ENCODE peak calls at places on chromosomes 5 and 9, in eight cellular contexts. One of them, this sample, is unnamed.

GRCh38 chr9:38621434-38622082 is 1.2 kb upstream of the ANKRD18A start:
- DNase-seq in globus pallidus: no peak
- DNase-seq in mesothelial cell of epicardium: no peak
- DNase-seq in HuH-7.5: no peak
- DNase-seq in activated CD4-positive, alpha-beta T cell treated with anti-CD3 and anti-CD28 coated beads, Interleukin-2, amount 10 ng/mL, durations not matched to agents 7 days and 5 days: peak
- DNase-seq in MV-4-11: peak
- DNase-seq in neural progenitor cell: peak
- DNase-seq in activated naive CD4-positive, alpha-beta T cell: no peak
- DNase-seq in this sample: no peak

GRCh38 chr5:143594913-143595818 is 191.7 kb upstream of the NR3C1 start:
- DNase-seq in globus pallidus: no peak
- DNase-seq in mesothelial cell of epicardium: no peak
- DNase-seq in HuH-7.5: no peak
- DNase-seq in activated CD4-positive, alpha-beta T cell treated with anti-CD3 and anti-CD28 coated beads, Interleukin-2, amount 10 ng/mL, durations not matched to agents 7 days and 5 days: no peak
- DNase-seq in MV-4-11: no peak
- DNase-seq in neural progenitor cell: no peak
- DNase-seq in activated naive CD4-positive, alpha-beta T cell: no peak
- DNase-seq in this sample: no peak

GRCh38 chr9:71984388-71985069 is 73.1 kb downstream of the C9orf85 start:
- DNase-seq in globus pallidus: no peak
- DNase-seq in mesothelial cell of epicardium: no peak
- DNase-seq in HuH-7.5: no peak
- DNase-seq in activated CD4-positive, alpha-beta T cell treated with anti-CD3 and anti-CD28 coated beads, Interleukin-2, amount 10 ng/mL, durations not matched to agents 7 days and 5 days: no peak
- DNase-seq in MV-4-11: no peak
- DNase-seq in neural progenitor cell: no peak
- DNase-seq in activated naive CD4-positive, alpha-beta T cell: no peak
- DNase-seq in this sample: no peak

GRCh38 chr5:77073667-77074066 is 13.4 kb downstream of the ZBED3 start:
- DNase-seq in globus pallidus: no peak
- DNase-seq in mesothelial cell of epicardium: no peak
- DNase-seq in HuH-7.5: no peak
- DNase-seq in activated CD4-positive, alpha-beta T cell treated with anti-CD3 and anti-CD28 coated beads, Interleukin-2, amount 10 ng/mL, durations not matched to agents 7 days and 5 days: no peak
- DNase-seq in MV-4-11: no peak
- DNase-seq in neural progenitor cell: no peak
- DNase-seq in activated naive CD4-positive, alpha-beta T cell: no peak
- DNase-seq in this sample: no peak

GRCh38 chr5:56814361-56814962 is 887 bp upstream of the MAP3K1 start:
- DNase-seq in globus pallidus: no peak
- DNase-seq in mesothelial cell of epicardium: no peak
- DNase-seq in HuH-7.5: peak
- DNase-seq in activated CD4-positive, alpha-beta T cell treated with anti-CD3 and anti-CD28 coated beads, Interleukin-2, amount 10 ng/mL, durations not matched to agents 7 days and 5 days: peak
- DNase-seq in MV-4-11: no peak
- DNase-seq in neural progenitor cell: peak
- DNase-seq in activated naive CD4-positive, alpha-beta T cell: no peak
- DNase-seq in this sample: no peak

GRCh38 chr9:120435066-120435465 is 144.9 kb downstream of the CDK5RAP2 start:
- DNase-seq in globus pallidus: no peak
- DNase-seq in mesothelial cell of epicardium: no peak
- DNase-seq in HuH-7.5: no peak
- DNase-seq in activated CD4-positive, alpha-beta T cell treated with anti-CD3 and anti-CD28 coated beads, Interleukin-2, amount 10 ng/mL, durations not matched to agents 7 days and 5 days: no peak
- DNase-seq in MV-4-11: peak
- DNase-seq in neural progenitor cell: no peak
- DNase-seq in activated naive CD4-positive, alpha-beta T cell: no peak
- DNase-seq in this sample: no peak

GRCh38 chr9:95078934-95079333 is 238.6 kb downstream of the FANCC start:
- DNase-seq in globus pallidus: no peak
- DNase-seq in mesothelial cell of epicardium: no peak
- DNase-seq in HuH-7.5: no peak
- DNase-seq in activated CD4-positive, alpha-beta T cell treated with anti-CD3 and anti-CD28 coated beads, Interleukin-2, amount 10 ng/mL, durations not matched to agents 7 days and 5 days: no peak
- DNase-seq in MV-4-11: no peak
- DNase-seq in neural progenitor cell: peak
- DNase-seq in activated naive CD4-positive, alpha-beta T cell: no peak
- DNase-seq in this sample: no peak

GRCh38 chr9:91119147-91119546 is 242.6 kb downstream of the AUH start:
- DNase-seq in globus pallidus: no peak
- DNase-seq in mesothelial cell of epicardium: no peak
- DNase-seq in HuH-7.5: no peak
- DNase-seq in activated CD4-positive, alpha-beta T cell treated with anti-CD3 and anti-CD28 coated beads, Interleukin-2, amount 10 ng/mL, durations not matched to agents 7 days and 5 days: no peak
- DNase-seq in MV-4-11: no peak
- DNase-seq in neural progenitor cell: no peak
- DNase-seq in activated naive CD4-positive, alpha-beta T cell: no peak
- DNase-seq in this sample: no peak

GRCh38 chr9:101326035-101326434 is 58.8 kb downstream of the BAAT start:
- DNase-seq in globus pallidus: no peak
- DNase-seq in mesothelial cell of epicardium: no peak
- DNase-seq in HuH-7.5: no peak
- DNase-seq in activated CD4-positive, alpha-beta T cell treated with anti-CD3 and anti-CD28 coated beads, Interleukin-2, amount 10 ng/mL, durations not matched to agents 7 days and 5 days: no peak
- DNase-seq in MV-4-11: no peak
- DNase-seq in neural progenitor cell: no peak
- DNase-seq in activated naive CD4-positive, alpha-beta T cell: no peak
- DNase-seq in this sample: no peak

GRCh38 chr5:132271251-132272246 is 14.1 kb downstream of the PDLIM4 start:
- DNase-seq in globus pallidus: no peak
- DNase-seq in mesothelial cell of epicardium: peak
- DNase-seq in HuH-7.5: no peak
- DNase-seq in activated CD4-positive, alpha-beta T cell treated with anti-CD3 and anti-CD28 coated beads, Interleukin-2, amount 10 ng/mL, durations not matched to agents 7 days and 5 days: no peak
- DNase-seq in MV-4-11: no peak
- DNase-seq in neural progenitor cell: no peak
- DNase-seq in activated naive CD4-positive, alpha-beta T cell: no peak
- DNase-seq in this sample: peak

GRCh38 chr9:89880161-89880560 is 275.3 kb downstream of the GADD45G start:
- DNase-seq in globus pallidus: no peak
- DNase-seq in mesothelial cell of epicardium: peak
- DNase-seq in HuH-7.5: no peak
- DNase-seq in activated CD4-positive, alpha-beta T cell treated with anti-CD3 and anti-CD28 coated beads, Interleukin-2, amount 10 ng/mL, durations not matched to agents 7 days and 5 days: no peak
- DNase-seq in MV-4-11: no peak
- DNase-seq in neural progenitor cell: no peak
- DNase-seq in activated naive CD4-positive, alpha-beta T cell: no peak
- DNase-seq in this sample: no peak

GRCh38 chr5:9348296-9348996 is 197.4 kb downstream of the SEMA5A start:
- DNase-seq in globus pallidus: no peak
- DNase-seq in mesothelial cell of epicardium: no peak
- DNase-seq in HuH-7.5: no peak
- DNase-seq in activated CD4-positive, alpha-beta T cell treated with anti-CD3 and anti-CD28 coated beads, Interleukin-2, amount 10 ng/mL, durations not matched to agents 7 days and 5 days: no peak
- DNase-seq in MV-4-11: no peak
- DNase-seq in neural progenitor cell: no peak
- DNase-seq in activated naive CD4-positive, alpha-beta T cell: no peak
- DNase-seq in this sample: no peak

GRCh38 chr5:97501286-97501964 is 318.4 kb upstream of the RIOK2 start:
- DNase-seq in globus pallidus: no peak
- DNase-seq in mesothelial cell of epicardium: no peak
- DNase-seq in HuH-7.5: no peak
- DNase-seq in activated CD4-positive, alpha-beta T cell treated with anti-CD3 and anti-CD28 coated beads, Interleukin-2, amount 10 ng/mL, durations not matched to agents 7 days and 5 days: no peak
- DNase-seq in MV-4-11: no peak
- DNase-seq in neural progenitor cell: no peak
- DNase-seq in activated naive CD4-positive, alpha-beta T cell: no peak
- DNase-seq in this sample: no peak

GRCh38 chr9:81686614-81687520 is 2.5 kb downstream of the TLE1 start:
- DNase-seq in globus pallidus: peak
- DNase-seq in mesothelial cell of epicardium: peak
- DNase-seq in HuH-7.5: peak
- DNase-seq in activated CD4-positive, alpha-beta T cell treated with anti-CD3 and anti-CD28 coated beads, Interleukin-2, amount 10 ng/mL, durations not matched to agents 7 days and 5 days: peak
- DNase-seq in MV-4-11: peak
- DNase-seq in neural progenitor cell: peak
- DNase-seq in activated naive CD4-positive, alpha-beta T cell: peak
- DNase-seq in this sample: peak

GRCh38 chr5:145554399-145554798 is 280.7 kb downstream of the PRELID2 start:
- DNase-seq in globus pallidus: no peak
- DNase-seq in mesothelial cell of epicardium: no peak
- DNase-seq in HuH-7.5: no peak
- DNase-seq in activated CD4-positive, alpha-beta T cell treated with anti-CD3 and anti-CD28 coated beads, Interleukin-2, amount 10 ng/mL, durations not matched to agents 7 days and 5 days: no peak
- DNase-seq in MV-4-11: no peak
- DNase-seq in neural progenitor cell: no peak
- DNase-seq in activated naive CD4-positive, alpha-beta T cell: no peak
- DNase-seq in this sample: no peak

GRCh38 chr5:161165998-161166660 is 314.1 kb upstream of the ATP10B start:
- DNase-seq in globus pallidus: no peak
- DNase-seq in mesothelial cell of epicardium: no peak
- DNase-seq in HuH-7.5: no peak
- DNase-seq in activated CD4-positive, alpha-beta T cell treated with anti-CD3 and anti-CD28 coated beads, Interleukin-2, amount 10 ng/mL, durations not matched to agents 7 days and 5 days: no peak
- DNase-seq in MV-4-11: no peak
- DNase-seq in neural progenitor cell: no peak
- DNase-seq in activated naive CD4-positive, alpha-beta T cell: no peak
- DNase-seq in this sample: no peak

This sample was measured in breast epithelium.